ENCODE peak calls at places on chromosomes 7 and 10, in eight cellular contexts. S is mucosa of descending colon, D is NB4, G is psoas muscle, H is prostate gland, E is right cardiac atrium, R is A549, I is thyroid gland. N is an unnamed sample.

GRCh38 chr10:133325761-133326463 is 10.8 kb downstream of the CALY start:
- DNase-seq in S (peak; percentile 42), D (no peak), G (peak; percentile 45), H (no peak), E (no peak), R (no peak), I (no peak), N (no peak)

GRCh38 chr10:108791794-108792474 is 1131.4 kb downstream of the XPNPEP1 start:
- DNase-seq in S (no peak), D (no peak), G (no peak), H (no peak), E (no peak), R (no peak), I (no peak), N (no peak)

GRCh38 chr7:1534330-1535099 is 4.0 kb downstream of the MAFK start:
- DNase-seq in S (peak; percentile 61), D (no peak), G (peak; percentile 62), H (no peak), E (peak; percentile 28), R (peak; percentile 64), I (no peak), N (peak; percentile 24)

GRCh38 chr7:17301491-17302101 is 3.1 kb downstream of the AHR start:
- DNase-seq in S (no peak), D (peak; percentile 68), G (no peak), H (peak; percentile 58), E (no peak), R (peak; percentile 53), I (peak; percentile 41), N (peak; percentile 40)

GRCh38 chr7:11935905-11936304 is 103.9 kb upstream of the THSD7A start:
- DNase-seq in S (no peak), D (no peak), G (no peak), H (no peak), E (no peak), R (no peak), I (no peak), N (no peak)

GRCh38 chr10:102230861-102231356 is 4.8 kb downstream of the ELOVL3 start:
- DNase-seq in S (peak; percentile 62), D (peak; percentile 35), G (peak; percentile 58), H (no peak), E (no peak), R (peak; percentile 60), I (peak; percentile 30), N (peak; percentile 35)

GRCh38 chr10:62068464-62068863 is 167.0 kb downstream of the ARID5B start:
- DNase-seq in S (no peak), D (no peak), G (no peak), H (peak; percentile 72), E (no peak), R (no peak), I (no peak), N (no peak)

GRCh38 chr10:88114368-88114767 is 250.9 kb downstream of the PTEN start:
- DNase-seq in S (no peak), D (peak; percentile 90), G (peak; percentile 58), H (no peak), E (peak; percentile 28), R (peak; percentile 66), I (peak; percentile 56), N (peak; percentile 77)

GRCh38 chr7:155741805-155742204 is 70.5 kb downstream of the SHH start:
- DNase-seq in S (peak; percentile 73), D (no peak), G (no peak), H (no peak), E (no peak), R (no peak), I (no peak), N (no peak)

GRCh38 chr10:137606-138005 is 2.4 kb downstream of the ZMYND11 start:
- DNase-seq in S (no peak), D (no peak), G (no peak), H (no peak), E (no peak), R (no peak), I (no peak), N (no peak)

GRCh38 chr7:66583696-66584095 is 45.0 kb upstream of the KCTD7 start:
- DNase-seq in S (no peak), D (peak; percentile 82), G (no peak), H (no peak), E (no peak), R (no peak), I (no peak), N (no peak)

GRCh38 chr7:77933394-77933793 is 134.8 kb downstream of the PHTF2 start:
- DNase-seq in S (no peak), D (no peak), G (no peak), H (no peak), E (no peak), R (peak; percentile 31), I (no peak), N (no peak)

GRCh38 chr10:92814790-92815189 is 33.5 kb upstream of the EXOC6 start:
- DNase-seq in S (no peak), D (no peak), G (no peak), H (no peak), E (no peak), R (no peak), I (no peak), N (no peak)

GRCh38 chr10:92811986-92812385 is 36.3 kb upstream of the EXOC6 start:
- DNase-seq in S (no peak), D (no peak), G (no peak), H (no peak), E (no peak), R (no peak), I (no peak), N (no peak)

GRCh38 chr10:92810934-92811532 is 37.3 kb upstream of the EXOC6 start:
- DNase-seq in S (no peak), D (no peak), G (no peak), H (no peak), E (no peak), R (no peak), I (no peak), N (no peak)

GRCh38 chr10:92813979-92814378 is 34.3 kb upstream of the EXOC6 start:
- DNase-seq in S (no peak), D (no peak), G (no peak), H (no peak), E (no peak), R (no peak), I (no peak), N (no peak)

DNA sequence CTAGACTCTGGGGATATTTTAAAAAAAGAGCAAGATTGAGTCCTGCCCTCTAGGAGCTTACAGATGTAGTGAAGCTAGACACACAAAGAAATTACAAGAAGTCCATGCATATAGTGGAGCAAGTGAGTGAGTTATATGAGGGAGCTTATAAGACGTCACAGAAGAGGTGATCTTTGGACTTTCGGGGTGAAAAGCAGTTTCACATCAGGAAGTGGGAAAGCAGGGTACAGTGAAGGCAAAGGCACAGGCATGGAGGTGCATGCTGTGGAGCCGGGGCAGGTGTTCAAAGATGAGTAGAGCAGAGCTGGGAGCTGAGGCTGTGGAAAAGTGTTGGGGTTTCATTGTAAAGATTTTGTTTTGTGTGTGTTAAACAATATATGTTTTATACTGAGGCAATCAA is 38.5 kb upstream of the EXOC6 start:
- DNase-seq in S (no peak), D (no peak), G (no peak), H (no peak), E (no peak), R (no peak), I (no peak), N (no peak)
- H3K4me3 ChIP-seq in S (no peak overlapping the region), D (no peak overlapping the region), G (no peak overlapping the region), H (no peak overlapping the region), E (no peak overlapping the region), R (no peak overlapping the region), I (no peak overlapping the region), N (no peak overlapping the region)

DNA sequence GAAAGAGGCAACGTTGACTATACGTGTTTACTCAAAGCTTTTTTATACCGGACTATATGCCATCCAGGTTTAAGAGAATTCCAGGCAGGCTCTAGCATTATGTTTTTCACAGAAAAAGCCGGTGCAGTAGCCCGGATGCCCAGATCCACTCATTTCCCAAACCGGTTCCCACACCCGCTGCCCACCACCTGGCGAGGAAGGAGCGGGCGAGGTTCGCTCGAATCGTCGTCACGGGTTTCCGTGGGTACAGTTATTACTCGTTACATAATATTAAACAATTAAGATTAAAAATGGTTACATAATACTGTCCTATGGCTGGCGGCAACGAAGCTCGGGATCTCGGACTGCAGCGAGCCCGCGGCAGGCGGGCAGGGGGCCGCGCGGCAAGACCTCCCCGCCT is 802 bp downstream of the GRB10 start:
- DNase-seq in S (no peak), D (no peak), G (no peak), H (no peak), E (no peak), R (no peak), I (peak; percentile 7), N (no peak)
- H3K4me3 ChIP-seq in S (no peak overlapping the region), D (no peak overlapping the region), G (peak overlapping the region; percentile 68), H (peak overlapping the region; percentile 39), E (peak overlapping the region; percentile 50), R (peak overlapping the region; percentile 46), I (no peak overlapping the region), N (no peak overlapping the region)

GRCh38 chr10:30431435-30431911 is 2.5 kb upstream of the MAP3K8 start:
- DNase-seq in S (peak; percentile 66), D (peak; percentile 48), G (peak; percentile 60), H (no peak), E (peak; percentile 72), R (peak; percentile 70), I (peak; percentile 40), N (no peak)
- H3K4me3 ChIP-seq in S (no peak overlapping the region), D (no peak overlapping the region), G (peak overlapping the region; percentile 36), H (no peak overlapping the region), E (peak overlapping the region; percentile 24), R (peak overlapping the region; percentile 2), I (no peak overlapping the region), N (no peak overlapping the region)

DNA sequence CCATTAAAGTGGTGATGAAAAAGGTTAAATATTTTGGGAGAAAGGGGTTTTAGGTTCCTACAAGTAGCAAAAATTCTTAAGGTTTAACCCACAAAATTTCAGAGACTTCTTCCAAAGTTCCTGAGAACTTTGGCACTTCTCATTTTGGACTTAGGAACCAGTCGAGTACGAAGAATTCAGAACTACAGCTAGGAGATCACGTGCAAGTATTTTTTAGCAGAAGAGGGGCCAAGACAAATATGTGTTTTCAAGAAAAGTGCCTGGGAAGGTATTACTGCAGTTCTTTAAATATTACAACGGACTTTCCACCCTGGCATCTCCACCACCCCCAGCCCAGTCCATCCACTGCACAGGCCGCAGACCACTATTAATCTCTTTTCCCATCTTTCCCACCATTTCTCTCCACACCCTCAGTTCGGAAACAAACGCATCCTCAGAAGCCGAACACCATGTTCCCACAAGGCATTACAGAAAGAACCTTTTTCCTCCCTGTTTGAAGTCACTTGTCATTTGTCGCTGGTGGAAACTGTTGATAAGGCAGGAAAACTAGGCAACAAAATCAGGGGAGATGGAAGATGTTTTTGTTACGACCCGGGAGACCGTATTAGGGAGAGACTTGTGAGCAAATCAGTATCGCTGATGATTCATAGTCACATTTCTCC is 7.1 kb downstream of the INHBA start:
- DNase-seq in S (no peak), D (no peak), G (no peak), H (no peak), E (no peak), R (peak; percentile 14), I (no peak), N (no peak)
- H3K4me3 ChIP-seq in S (no peak overlapping the region), D (no peak overlapping the region), G (peak overlapping the region; percentile 44), H (no peak overlapping the region), E (peak overlapping the region; percentile 40), R (no peak overlapping the region), I (no peak overlapping the region), N (no peak overlapping the region)

N was measured in body of pancreas.